ENCODE peak calls at places on chromosomes 4 and X, in five cellular contexts. T, H, P, U and X are unnamed samples.
A peak's percentile ranks its signal among the peaks of the same experiment; 100 is the strongest.

GRCh38 chrX:71466979-71467523 is 65.9 kb upstream of the OGT start:
- DNase-seq in T (no peak), P (no peak), H (no peak), U (no peak), X (no peak)

GRCh38 chrX:46256875-46257274 is 288.3 kb downstream of the ZNF674 start:
- DNase-seq in T (no peak), U (no peak), P (no peak), H (no peak), X (no peak)

GRCh38 chr4:54547299-54548097 is 110.3 kb upstream of the KIT start:
- DNase-seq in U (no peak), P (no peak), H (no peak), T (no peak), X (no peak)

GRCh38 chr4:89439533-89439932 is 131.9 kb upstream of the GPRIN3 start:
- DNase-seq in T (no peak), U (no peak), H (no peak), P (no peak), X (no peak)

GRCh38 chrX:110125435-110125834 is 122.5 kb downstream of the TMEM164 start:
- DNase-seq in U (peak; percentile 43), H (no peak), P (no peak), T (peak; percentile 6), X (no peak)

GRCh38 chr4:37909690-37910486 is 19.0 kb downstream of the TBC1D1 start:
- DNase-seq in P (no peak), H (no peak), U (no peak), T (no peak), X (no peak)

GRCh38 chr4:83261307-83261706 is 23.3 kb downstream of the COQ2 start:
- DNase-seq in T (no peak), U (no peak), P (no peak), H (no peak), X (no peak)

GRCh38 chr4:167222098-167222497 is 12.2 kb downstream of the SPOCK3 start:
- DNase-seq in P (no peak), U (no peak), T (no peak), H (no peak), X (no peak)

GRCh38 chr4:100895572-100896197 is 377.9 kb upstream of the EMCN start:
- DNase-seq in H (no peak), P (no peak), T (no peak), U (no peak), X (peak; percentile 1)

GRCh38 chr4:18512718-18513117 is 491.2 kb upstream of the LCORL start:
- DNase-seq in T (no peak), P (no peak), H (no peak), U (no peak), X (no peak)

GRCh38 chrX:149531599-149531998 is 9.2 kb upstream of the EOLA1 start:
- DNase-seq in H (no peak), P (no peak), T (no peak), U (no peak), X (no peak)

GRCh38 chr4:53592128-53592527 is 842 bp upstream of the LNX1 start:
- DNase-seq in U (no peak), T (no peak), P (no peak), H (no peak), X (no peak)

GRCh38 chr4:7420661-7421040 is 14.1 kb downstream of the PSAPL1 start:
- DNase-seq in P (no peak), U (peak; percentile 26), H (no peak), T (no peak), X (no peak)

GRCh38 chrX:101460669-101461068 is 24.6 kb upstream of the ARMCX4 start:
- DNase-seq in H (no peak), U (no peak), T (no peak), P (no peak), X (peak; percentile 23)

GRCh38 chrX:34638116-34638515 is 19.0 kb downstream of the TMEM47 start:
- DNase-seq in U (no peak), H (peak; percentile 10), T (peak; percentile 1), P (no peak), X (peak; percentile 51)

GRCh38 chr4:102789317-102789717 is 28.5 kb upstream of the MANBA start:
- DNase-seq in T (no peak), U (no peak), P (no peak), H (no peak), X (no peak)

GRCh38 chr4:159105761-159106243 is 2.9 kb downstream of the RAPGEF2 start:
- DNase-seq in P (no peak), U (no peak), H (no peak), T (peak; percentile 59), X (peak; percentile 15)

GRCh38 chrX:87679849-87680248 is 162.2 kb downstream of the KLHL4 start:
- DNase-seq in U (no peak), H (no peak), T (no peak), P (no peak), X (no peak)

GRCh38 chr4:1600811-1601532 is 83.1 kb downstream of the FAM53A start:
- DNase-seq in U (no peak), H (peak; percentile 38), P (no peak), T (no peak), X (no peak)

GRCh38 chr4:184282251-184282713 is 64.6 kb upstream of the ENPP6 start:
- DNase-seq in H (no peak), T (peak; percentile 61), U (no peak), P (no peak), X (no peak)

GRCh38 chrX:68726366-68726765 is 78.9 kb downstream of the STARD8 start:
- DNase-seq in T (no peak), P (no peak), H (no peak), U (no peak), X (no peak)

DNA sequence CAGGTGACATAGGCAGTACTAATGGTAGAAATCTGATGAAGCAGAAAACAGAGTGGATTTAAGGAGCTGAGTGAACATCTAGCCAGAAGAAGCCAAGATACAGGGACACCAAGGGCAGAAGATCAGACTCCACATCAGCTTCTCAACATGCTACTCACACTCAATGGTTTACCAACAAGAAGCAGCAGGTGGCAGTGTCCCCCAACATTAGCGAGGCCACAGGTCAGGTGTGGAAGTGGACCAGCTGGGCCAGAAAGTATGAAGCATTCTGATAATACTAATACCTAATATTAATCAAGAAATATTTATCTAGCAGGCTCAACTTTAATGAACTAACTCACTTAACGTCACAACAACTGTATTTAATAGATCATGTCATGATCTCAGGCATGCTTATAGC is 73.4 kb upstream of the TTC29 start:
- DNase-seq in U (peak; percentile 77), H (peak; percentile 57), T (peak; percentile 47), P (peak; percentile 36), X (peak; percentile 13)
- TF ChIP-seq JUND in U (no peak), H (no peak), T (no peak), P (no peak), X (no peak)

GRCh38 chrX:65195621-65196020 is 219.4 kb upstream of the ZC4H2 start:
- DNase-seq in T (peak; percentile 35), H (no peak), P (no peak), U (no peak), X (no peak)
- TF ChIP-seq JUND in T (no peak), H (no peak), P (no peak), U (no peak), X (no peak)

DNA sequence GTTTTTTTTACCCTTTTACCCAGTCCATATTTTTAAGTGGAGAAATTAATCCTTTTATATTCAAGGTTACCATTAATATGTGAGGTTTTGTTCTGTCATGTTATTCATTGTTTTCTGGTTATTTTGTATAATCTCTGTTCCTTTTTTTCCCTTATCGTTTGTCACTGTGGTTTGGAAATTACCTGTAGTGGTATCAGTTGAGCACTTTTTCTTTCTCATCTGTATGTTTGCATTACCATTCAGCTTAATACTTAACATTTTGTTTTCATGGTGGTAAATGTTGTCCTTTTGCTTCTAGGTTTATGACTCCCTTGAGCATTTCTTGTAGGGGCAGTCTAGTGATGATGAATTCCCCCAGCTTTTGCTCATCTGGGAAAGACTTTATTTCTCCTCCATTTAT is 6.6 kb downstream of the ETDC start:
- DNase-seq in H (no peak), P (no peak), T (no peak), U (no peak), X (no peak)
- TF ChIP-seq JUND in H (no peak), P (no peak), T (no peak), U (no peak), X (no peak)

DNA sequence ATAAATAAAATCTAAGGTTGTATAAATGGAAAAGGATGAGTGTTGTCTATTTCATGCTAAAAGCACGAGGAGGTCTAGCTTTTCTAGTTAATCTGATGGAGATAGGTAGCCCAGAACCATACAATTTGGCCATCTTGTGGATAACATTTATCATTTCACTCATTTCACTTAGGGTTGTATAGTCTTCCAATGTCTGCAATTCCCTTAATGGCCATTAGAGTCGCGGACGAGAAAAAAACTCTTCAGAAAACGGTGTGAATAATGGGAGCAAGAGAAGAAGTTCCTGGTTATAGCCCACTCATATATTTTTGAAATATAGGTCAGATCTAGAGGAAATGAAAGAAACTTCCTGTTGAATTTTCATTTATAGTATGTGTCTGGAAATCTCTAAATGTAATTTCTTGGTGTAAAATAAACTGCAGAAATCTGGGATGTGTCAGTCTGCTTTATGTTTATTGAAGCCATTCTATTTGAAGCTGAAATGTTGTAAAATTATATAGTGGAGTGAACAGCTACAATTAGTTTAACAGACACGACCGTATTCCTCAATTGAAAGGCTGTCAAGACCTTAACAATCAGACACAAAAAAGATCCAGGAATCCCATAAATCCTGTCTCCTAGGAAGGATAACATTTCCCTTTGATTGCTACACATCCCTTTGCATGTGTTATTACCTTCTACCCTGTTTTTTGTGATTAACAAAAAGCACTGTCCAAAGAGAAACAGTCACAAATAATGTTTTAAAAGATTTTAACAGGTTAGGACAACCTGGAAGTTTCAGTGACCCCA is 47.7 kb upstream of the MGST2 start:
- DNase-seq in T (peak; percentile 28), H (peak; percentile 20), P (peak; percentile 37), U (no peak), X (peak; percentile 47)
- TF ChIP-seq JUND in T (no peak), H (no peak), P (no peak), U (no peak), X (no peak)

GRCh38 chr4:106763044-106763443 is 273.1 kb downstream of the DKK2 start:
- DNase-seq in P (no peak), U (no peak), T (no peak), H (no peak), X (peak; percentile 18)
- TF ChIP-seq JUND in P (no peak), U (no peak), T (no peak), H (no peak), X (no peak)

GRCh38 chr4:122218762-122219161 is 66.6 kb downstream of the BLTP1 start:
- DNase-seq in U (no peak), H (no peak), T (peak; percentile 8), P (no peak), X (no peak)

GRCh38 chr4:122224348-122224747 is 72.2 kb downstream of the BLTP1 start:
- DNase-seq in H (peak; percentile 9), U (no peak), T (no peak), P (no peak), X (peak; percentile 7)

GRCh38 chr4:122227202-122227601 is 75.1 kb downstream of the BLTP1 start:
- DNase-seq in U (no peak), T (no peak), H (no peak), P (no peak), X (no peak)

GRCh38 chr4:122219356-122219755 is 67.2 kb downstream of the BLTP1 start:
- DNase-seq in P (no peak), H (no peak), T (no peak), U (no peak), X (no peak)

DNA sequence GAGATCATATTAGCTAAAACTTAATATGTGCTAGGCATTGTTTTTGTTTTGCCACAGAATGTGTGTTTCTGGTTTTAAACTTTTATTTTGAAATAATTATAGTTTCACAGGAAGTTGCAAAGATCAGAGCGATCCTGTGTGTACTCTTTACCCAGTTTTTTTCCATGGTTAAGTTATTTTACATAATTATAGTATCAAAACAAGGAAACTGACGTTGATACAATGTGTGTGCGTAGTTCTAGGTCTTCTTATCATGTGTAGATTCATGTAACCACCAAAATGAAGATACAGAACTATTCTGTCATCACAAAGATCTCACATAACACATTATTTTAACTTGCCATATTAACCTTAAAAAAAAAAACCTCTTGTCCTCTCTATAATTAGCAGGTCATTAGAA is 69.2 kb downstream of the BLTP1 start:
- DNase-seq in U (no peak), T (no peak), P (no peak), H (no peak), X (no peak)
- TF ChIP-seq JUND in U (no peak), T (no peak), P (no peak), H (no peak), X (no peak)